ENCODE peak calls at places on chromosomes 11 and 22, in six cellular contexts. One of them, this sample, is unnamed.

GRCh38 chr11:27926981-27927481 is 180.9 kb downstream of the KIF18A start:
- DNase-seq in mammary epithelial cell: peak; percentile 74
- DNase-seq in cardiac muscle cell: no peak
- DNase-seq in tibial nerve: no peak
- DNase-seq in spleen: no peak
- DNase-seq in CD4-positive, CD25-positive, alpha-beta regulatory T cell: no peak
- DNase-seq in this sample: no peak

GRCh38 chr11:22624742-22625447 is 728 bp downstream of the FANCF start:
- DNase-seq in spleen: no peak
- DNase-seq in cardiac muscle cell: peak; percentile 75
- DNase-seq in tibial nerve: no peak
- DNase-seq in mammary epithelial cell: peak; percentile 76
- DNase-seq in CD4-positive, CD25-positive, alpha-beta regulatory T cell: peak; percentile 68
- DNase-seq in this sample: peak; percentile 64

GRCh38 chr22:33167998-33168397 is 109.8 kb upstream of the SYN3 start:
- DNase-seq in cardiac muscle cell: no peak
- DNase-seq in mammary epithelial cell: no peak
- DNase-seq in spleen: no peak
- DNase-seq in CD4-positive, CD25-positive, alpha-beta regulatory T cell: no peak
- DNase-seq in tibial nerve: no peak
- DNase-seq in this sample: no peak

GRCh38 chr11:61329871-61330270 is 3.0 kb downstream of the DDB1 start:
- DNase-seq in mammary epithelial cell: no peak
- DNase-seq in tibial nerve: no peak
- DNase-seq in spleen: no peak
- DNase-seq in cardiac muscle cell: no peak
- DNase-seq in CD4-positive, CD25-positive, alpha-beta regulatory T cell: no peak
- DNase-seq in this sample: no peak

GRCh38 chr11:116927163-116927772 is 89.8 kb upstream of the APOA1 start:
- DNase-seq in tibial nerve: no peak
- DNase-seq in cardiac muscle cell: peak; percentile 23
- DNase-seq in CD4-positive, CD25-positive, alpha-beta regulatory T cell: peak; percentile 38
- DNase-seq in spleen: no peak
- DNase-seq in mammary epithelial cell: no peak
- DNase-seq in this sample: no peak

GRCh38 chr11:70233962-70234361 is 30.9 kb downstream of the FADD start:
- DNase-seq in cardiac muscle cell: no peak
- DNase-seq in spleen: no peak
- DNase-seq in tibial nerve: no peak
- DNase-seq in CD4-positive, CD25-positive, alpha-beta regulatory T cell: no peak
- DNase-seq in mammary epithelial cell: no peak
- DNase-seq in this sample: no peak

GRCh38 chr11:116473790-116474346 is 298.9 kb downstream of the BUD13 start:
- DNase-seq in mammary epithelial cell: no peak
- DNase-seq in cardiac muscle cell: no peak
- DNase-seq in CD4-positive, CD25-positive, alpha-beta regulatory T cell: no peak
- DNase-seq in spleen: no peak
- DNase-seq in tibial nerve: no peak
- DNase-seq in this sample: no peak

GRCh38 chr11:46555269-46556054 is 38.4 kb downstream of the AMBRA1 start:
- DNase-seq in mammary epithelial cell: no peak
- DNase-seq in cardiac muscle cell: no peak
- DNase-seq in CD4-positive, CD25-positive, alpha-beta regulatory T cell: no peak
- DNase-seq in tibial nerve: no peak
- DNase-seq in spleen: no peak
- DNase-seq in this sample: no peak

GRCh38 chr11:108906826-108907225 is 242.0 kb downstream of the DDX10 start:
- DNase-seq in tibial nerve: no peak
- DNase-seq in spleen: no peak
- DNase-seq in cardiac muscle cell: no peak
- DNase-seq in CD4-positive, CD25-positive, alpha-beta regulatory T cell: no peak
- DNase-seq in mammary epithelial cell: no peak
- DNase-seq in this sample: no peak

GRCh38 chr22:17087176-17088131 is 2.7 kb downstream of the IL17RA start:
- DNase-seq in tibial nerve: no peak
- DNase-seq in CD4-positive, CD25-positive, alpha-beta regulatory T cell: peak; percentile 80
- DNase-seq in mammary epithelial cell: no peak
- DNase-seq in cardiac muscle cell: no peak
- DNase-seq in spleen: no peak
- DNase-seq in this sample: peak; percentile 81

GRCh38 chr22:27990451-27990840 is 71.4 kb upstream of the PITPNB start:
- DNase-seq in tibial nerve: no peak
- DNase-seq in CD4-positive, CD25-positive, alpha-beta regulatory T cell: no peak
- DNase-seq in cardiac muscle cell: no peak
- DNase-seq in spleen: no peak
- DNase-seq in mammary epithelial cell: no peak
- DNase-seq in this sample: no peak

GRCh38 chr11:72250661-72251465 is 6.9 kb upstream of the PHOX2A start:
- DNase-seq in spleen: no peak
- DNase-seq in cardiac muscle cell: no peak
- DNase-seq in tibial nerve: no peak
- DNase-seq in CD4-positive, CD25-positive, alpha-beta regulatory T cell: no peak
- DNase-seq in mammary epithelial cell: no peak
- DNase-seq in this sample: no peak

GRCh38 chr11:94751216-94751612 is 16.9 kb upstream of the AMOTL1 start:
- DNase-seq in spleen: no peak
- DNase-seq in cardiac muscle cell: no peak
- DNase-seq in tibial nerve: no peak
- DNase-seq in mammary epithelial cell: no peak
- DNase-seq in CD4-positive, CD25-positive, alpha-beta regulatory T cell: no peak
- DNase-seq in this sample: no peak

GRCh38 chr22:42156121-42156520 is 25.5 kb upstream of the CYP2D6 start:
- DNase-seq in tibial nerve: no peak
- DNase-seq in CD4-positive, CD25-positive, alpha-beta regulatory T cell: no peak
- DNase-seq in spleen: no peak
- DNase-seq in mammary epithelial cell: peak; percentile 79
- DNase-seq in cardiac muscle cell: no peak
- DNase-seq in this sample: no peak

GRCh38 chr11:58647866-58648265 is 25.4 kb downstream of the CNTF start:
- DNase-seq in spleen: no peak
- DNase-seq in CD4-positive, CD25-positive, alpha-beta regulatory T cell: no peak
- DNase-seq in cardiac muscle cell: no peak
- DNase-seq in mammary epithelial cell: no peak
- DNase-seq in tibial nerve: no peak
- DNase-seq in this sample: no peak

GRCh38 chr22:41672780-41673509 is 15.7 kb downstream of the SNU13 start:
- DNase-seq in cardiac muscle cell: no peak
- DNase-seq in spleen: no peak
- DNase-seq in tibial nerve: no peak
- DNase-seq in CD4-positive, CD25-positive, alpha-beta regulatory T cell: no peak
- DNase-seq in mammary epithelial cell: no peak
- DNase-seq in this sample: no peak

GRCh38 chr11:64339754-64340408 is at the start of gene CCDC88B:
- DNase-seq in cardiac muscle cell: no peak
- DNase-seq in tibial nerve: no peak
- DNase-seq in CD4-positive, CD25-positive, alpha-beta regulatory T cell: peak; percentile 89
- DNase-seq in spleen: peak; percentile 99
- DNase-seq in mammary epithelial cell: no peak
- DNase-seq in this sample: peak; percentile 89

GRCh38 chr11:22244986-22245592 is 52.2 kb downstream of the ANO5 start:
- DNase-seq in tibial nerve: no peak
- DNase-seq in cardiac muscle cell: peak; percentile 66
- DNase-seq in spleen: no peak
- DNase-seq in mammary epithelial cell: peak; percentile 12
- DNase-seq in CD4-positive, CD25-positive, alpha-beta regulatory T cell: peak; percentile 5
- DNase-seq in this sample: peak; percentile 8

GRCh38 chr11:62806611-62807121 is 1.4 kb upstream of the NXF1 start:
- DNase-seq in mammary epithelial cell: peak; percentile 55
- DNase-seq in spleen: no peak
- DNase-seq in tibial nerve: no peak
- DNase-seq in CD4-positive, CD25-positive, alpha-beta regulatory T cell: no peak
- DNase-seq in cardiac muscle cell: peak; percentile 58
- DNase-seq in this sample: no peak

GRCh38 chr11:1879941-1880720 is 11.6 kb downstream of the PRR33 start:
- DNase-seq in tibial nerve: peak; percentile 66
- DNase-seq in cardiac muscle cell: no peak
- DNase-seq in CD4-positive, CD25-positive, alpha-beta regulatory T cell: no peak
- DNase-seq in spleen: peak; percentile 83
- DNase-seq in mammary epithelial cell: no peak
- DNase-seq in this sample: no peak

GRCh38 chr11:133793271-133793848 is 52.0 kb downstream of the SPATA19 start:
- DNase-seq in cardiac muscle cell: no peak
- DNase-seq in tibial nerve: no peak
- DNase-seq in mammary epithelial cell: no peak
- DNase-seq in spleen: no peak
- DNase-seq in CD4-positive, CD25-positive, alpha-beta regulatory T cell: no peak
- DNase-seq in this sample: no peak

GRCh38 chr11:101509911-101510310 is 73.9 kb downstream of the TRPC6 start:
- DNase-seq in tibial nerve: no peak
- DNase-seq in spleen: no peak
- DNase-seq in CD4-positive, CD25-positive, alpha-beta regulatory T cell: no peak
- DNase-seq in cardiac muscle cell: no peak
- DNase-seq in mammary epithelial cell: no peak
- DNase-seq in this sample: no peak

GRCh38 chr11:7936615-7937014 is 4.9 kb downstream of the OR10A3 start:
- DNase-seq in CD4-positive, CD25-positive, alpha-beta regulatory T cell: no peak
- DNase-seq in tibial nerve: no peak
- DNase-seq in spleen: no peak
- DNase-seq in mammary epithelial cell: peak; percentile 70
- DNase-seq in cardiac muscle cell: no peak
- DNase-seq in this sample: no peak

GRCh38 chr11:46001427-46002049 is 79.1 kb downstream of the LARGE2 start:
- DNase-seq in tibial nerve: no peak
- DNase-seq in CD4-positive, CD25-positive, alpha-beta regulatory T cell: no peak
- DNase-seq in spleen: no peak
- DNase-seq in cardiac muscle cell: no peak
- DNase-seq in mammary epithelial cell: no peak
- DNase-seq in this sample: no peak

GRCh38 chr11:72375241-72375640 is 59.1 kb downstream of the CLPB start:
- DNase-seq in tibial nerve: no peak
- DNase-seq in CD4-positive, CD25-positive, alpha-beta regulatory T cell: no peak
- DNase-seq in spleen: no peak
- DNase-seq in mammary epithelial cell: no peak
- DNase-seq in cardiac muscle cell: no peak
- DNase-seq in this sample: no peak

GRCh38 chr11:88051386-88051785 is 123.9 kb downstream of the RAB38 start:
- DNase-seq in tibial nerve: no peak
- DNase-seq in spleen: no peak
- DNase-seq in mammary epithelial cell: peak; percentile 24
- DNase-seq in CD4-positive, CD25-positive, alpha-beta regulatory T cell: no peak
- DNase-seq in cardiac muscle cell: no peak
- DNase-seq in this sample: no peak

GRCh38 chr22:31945971-31946680 is 1.8 kb downstream of the YWHAH start:
- DNase-seq in spleen: peak; percentile 11
- DNase-seq in cardiac muscle cell: peak; percentile 60
- DNase-seq in tibial nerve: no peak
- DNase-seq in mammary epithelial cell: no peak
- DNase-seq in CD4-positive, CD25-positive, alpha-beta regulatory T cell: no peak
- DNase-seq in this sample: no peak

GRCh38 chr22:38802671-38803121 is 8.8 kb upstream of the DNAL4 start:
- DNase-seq in mammary epithelial cell: peak; percentile 97
- DNase-seq in tibial nerve: peak; percentile 28
- DNase-seq in cardiac muscle cell: no peak
- DNase-seq in CD4-positive, CD25-positive, alpha-beta regulatory T cell: no peak
- DNase-seq in spleen: no peak
- DNase-seq in this sample: no peak

GRCh38 chr11:128779036-128779435 is 85.2 kb downstream of the FLI1 start:
- DNase-seq in spleen: no peak
- DNase-seq in cardiac muscle cell: no peak
- DNase-seq in tibial nerve: no peak
- DNase-seq in mammary epithelial cell: no peak
- DNase-seq in CD4-positive, CD25-positive, alpha-beta regulatory T cell: no peak
- DNase-seq in this sample: no peak

DNA sequence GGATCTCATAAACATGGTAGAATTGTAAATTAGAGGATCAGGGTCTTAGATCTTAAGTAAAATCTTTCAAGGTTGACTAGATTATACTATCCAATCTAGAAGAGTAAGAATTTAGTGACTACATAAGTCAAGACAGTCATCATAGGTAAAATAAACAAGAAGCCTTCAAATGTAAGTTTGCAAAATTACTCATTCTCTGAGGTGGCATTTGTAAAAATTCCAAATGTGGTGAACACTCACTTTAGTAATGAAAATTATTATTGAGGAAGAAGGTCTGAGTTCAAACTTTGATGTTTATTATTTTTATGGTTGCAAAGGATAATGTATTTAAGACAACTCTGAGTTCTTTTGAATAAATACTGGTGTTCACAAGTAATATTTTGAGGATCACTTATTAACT is 4.6 kb downstream of the HYLS1 start:
- DNase-seq in mammary epithelial cell: peak; percentile 44
- DNase-seq in CD4-positive, CD25-positive, alpha-beta regulatory T cell: no peak
- DNase-seq in spleen: no peak
- DNase-seq in cardiac muscle cell: no peak
- DNase-seq in tibial nerve: no peak
- DNase-seq in this sample: no peak
- H3K36me3 ChIP-seq in mammary epithelial cell: peaks cover 19% of the 10 kb centered on the region
- H3K36me3 ChIP-seq in CD4-positive, CD25-positive, alpha-beta regulatory T cell: peaks cover 24% of the 10 kb centered on the region
- H3K36me3 ChIP-seq in spleen: peaks cover 41% of the 10 kb centered on the region
- H3K36me3 ChIP-seq in cardiac muscle cell: peaks cover 11% of the 10 kb centered on the region
- H3K36me3 ChIP-seq in tibial nerve: peaks cover 35% of the 10 kb centered on the region
- H3K36me3 ChIP-seq in this sample: peaks cover 30% of the 10 kb centered on the region

GRCh38 chr22:20055654-20056053 is 24.4 kb upstream of the DGCR8 start:
- DNase-seq in tibial nerve: no peak
- DNase-seq in cardiac muscle cell: no peak
- DNase-seq in spleen: no peak
- DNase-seq in CD4-positive, CD25-positive, alpha-beta regulatory T cell: no peak
- DNase-seq in mammary epithelial cell: no peak
- DNase-seq in this sample: no peak
- H3K36me3 ChIP-seq in tibial nerve: peaks cover 89% of the 10 kb centered on the region
- H3K36me3 ChIP-seq in cardiac muscle cell: no peaks in the 10 kb centered on the region
- H3K36me3 ChIP-seq in spleen: peaks cover 97% of the 10 kb centered on the region
- H3K36me3 ChIP-seq in CD4-positive, CD25-positive, alpha-beta regulatory T cell: peaks cover 45% of the 10 kb centered on the region
- H3K36me3 ChIP-seq in mammary epithelial cell: no peaks in the 10 kb centered on the region
- H3K36me3 ChIP-seq in this sample: no peaks in the 10 kb centered on the region

GRCh38 chr22:46933526-46933925 is 171.1 kb downstream of the TBC1D22A start:
- DNase-seq in tibial nerve: no peak
- DNase-seq in mammary epithelial cell: no peak
- DNase-seq in spleen: no peak
- DNase-seq in cardiac muscle cell: no peak
- DNase-seq in CD4-positive, CD25-positive, alpha-beta regulatory T cell: no peak
- DNase-seq in this sample: no peak

GRCh38 chr22:46929689-46930225 is 167.3 kb downstream of the TBC1D22A start:
- DNase-seq in mammary epithelial cell: no peak
- DNase-seq in tibial nerve: no peak
- DNase-seq in cardiac muscle cell: no peak
- DNase-seq in spleen: no peak
- DNase-seq in CD4-positive, CD25-positive, alpha-beta regulatory T cell: no peak
- DNase-seq in this sample: no peak

GRCh38 chr22:46931414-46931813 is 169.0 kb downstream of the TBC1D22A start:
- DNase-seq in mammary epithelial cell: peak; percentile 52
- DNase-seq in spleen: no peak
- DNase-seq in tibial nerve: no peak
- DNase-seq in CD4-positive, CD25-positive, alpha-beta regulatory T cell: no peak
- DNase-seq in cardiac muscle cell: no peak
- DNase-seq in this sample: no peak

GRCh38 chr22:46933040-46933439 is 170.6 kb downstream of the TBC1D22A start:
- DNase-seq in CD4-positive, CD25-positive, alpha-beta regulatory T cell: no peak
- DNase-seq in tibial nerve: no peak
- DNase-seq in cardiac muscle cell: no peak
- DNase-seq in mammary epithelial cell: no peak
- DNase-seq in spleen: no peak
- DNase-seq in this sample: no peak

GRCh38 chr22:46931881-46932280 is 169.4 kb downstream of the TBC1D22A start:
- DNase-seq in tibial nerve: no peak
- DNase-seq in CD4-positive, CD25-positive, alpha-beta regulatory T cell: no peak
- DNase-seq in spleen: no peak
- DNase-seq in cardiac muscle cell: no peak
- DNase-seq in mammary epithelial cell: peak; percentile 83
- DNase-seq in this sample: no peak
- H3K36me3 ChIP-seq in tibial nerve: peaks cover 20% of the 10 kb centered on the region
- H3K36me3 ChIP-seq in CD4-positive, CD25-positive, alpha-beta regulatory T cell: no peaks in the 10 kb centered on the region
- H3K36me3 ChIP-seq in spleen: peaks cover 41% of the 10 kb centered on the region
- H3K36me3 ChIP-seq in cardiac muscle cell: no peaks in the 10 kb centered on the region
- H3K36me3 ChIP-seq in mammary epithelial cell: no peaks in the 10 kb centered on the region
- H3K36me3 ChIP-seq in this sample: no peaks in the 10 kb centered on the region

GRCh38 chr11:130913268-130913667 is 3.0 kb downstream of the SNX19 start:
- DNase-seq in mammary epithelial cell: no peak
- DNase-seq in CD4-positive, CD25-positive, alpha-beta regulatory T cell: no peak
- DNase-seq in cardiac muscle cell: no peak
- DNase-seq in spleen: no peak
- DNase-seq in tibial nerve: no peak
- DNase-seq in this sample: no peak
- H3K36me3 ChIP-seq in mammary epithelial cell: peaks cover 12% of the 10 kb centered on the region
- H3K36me3 ChIP-seq in CD4-positive, CD25-positive, alpha-beta regulatory T cell: peaks cover 49% of the 10 kb centered on the region
- H3K36me3 ChIP-seq in cardiac muscle cell: peaks cover 41% of the 10 kb centered on the region
- H3K36me3 ChIP-seq in spleen: peaks cover 71% of the 10 kb centered on the region
- H3K36me3 ChIP-seq in tibial nerve: peaks cover 69% of the 10 kb centered on the region
- H3K36me3 ChIP-seq in this sample: peaks cover 9% of the 10 kb centered on the region